ENCODE peak calls at places on chromosome 16, in four cellular contexts. Q, O, L and K are unnamed samples.

GRCh38 chr16:66717112-66717675 is 20.7 kb upstream of the CMTM4 start:
- DNase-seq in Q (no peak), O (no peak), L (peak; percentile 92), K (peak; percentile 77)

GRCh38 chr16:87570938-87571867 is 31.1 kb upstream of the JPH3 start:
- DNase-seq in Q (no peak), O (peak; percentile 77), L (peak; percentile 40), K (no peak)

GRCh38 chr16:27430923-27431484 is 29.0 kb downstream of the IL21R start:
- DNase-seq in Q (peak; percentile 75), O (no peak), L (peak; percentile 47), K (no peak)

GRCh38 chr16:14071576-14072271 is 605 bp downstream of the MRTFB start:
- DNase-seq in Q (no peak), O (no peak), L (no peak), K (no peak)

GRCh38 chr16:12896562-12896961 is 4.8 kb upstream of the SHISA9 start:
- DNase-seq in Q (peak; percentile 10), O (no peak), L (peak; percentile 52), K (peak; percentile 6)

GRCh38 chr16:1772362-1772907 is at the start of gene EME2:
- DNase-seq in Q (no peak), O (no peak), L (peak; percentile 33), K (no peak)

GRCh38 chr16:86962913-86963312 is 354.3 kb downstream of the C16orf95 start:
- DNase-seq in Q (no peak), O (no peak), L (no peak), K (no peak)

GRCh38 chr16:68229431-68230175 is 6.3 kb downstream of the ESRP2 start:
- DNase-seq in Q (no peak), O (peak; percentile 82), L (peak; percentile 65), K (peak; percentile 31)

GRCh38 chr16:2740476-2740875 is 12.0 kb upstream of the SRRM2 start:
- DNase-seq in Q (no peak), O (no peak), L (no peak), K (no peak)

GRCh38 chr16:67082891-67083290 is 26.9 kb upstream of the PHAF1 start:
- DNase-seq in Q (no peak), O (no peak), L (no peak), K (no peak)

GRCh38 chr16:4309833-4310266 is 6.0 kb upstream of the GLIS2 start:
- DNase-seq in Q (peak; percentile 50), O (peak; percentile 80), L (peak; percentile 64), K (no peak)

GRCh38 chr16:66414891-66415290 is 12.2 kb upstream of the BEAN1 start:
- DNase-seq in Q (no peak), O (no peak), L (peak; percentile 83), K (no peak)

GRCh38 chr16:31474173-31474714 is 2.3 kb downstream of the TGFB1I1 start:
- DNase-seq in Q (no peak), O (peak; percentile 49), L (peak; percentile 96), K (no peak)

GRCh38 chr16:13919330-13919682 is 648 bp upstream of the ERCC4 start:
- DNase-seq in Q (no peak), O (peak; percentile 67), L (peak; percentile 53), K (peak; percentile 20)

GRCh38 chr16:85523602-85524364 is 89.3 kb upstream of the GSE1 start:
- DNase-seq in Q (no peak), O (no peak), L (peak; percentile 18), K (no peak)

GRCh38 chr16:26709175-26709574 is 357.6 kb upstream of the C16orf82 start:
- DNase-seq in Q (no peak), O (no peak), L (no peak), K (no peak)

GRCh38 chr16:85665929-85666328 is 22.8 kb downstream of the GINS2 start:
- DNase-seq in Q (no peak), O (no peak), L (no peak), K (no peak)

GRCh38 chr16:17440131-17440530 is 30.6 kb downstream of the XYLT1 start:
- DNase-seq in Q (no peak), O (no peak), L (no peak), K (no peak)

GRCh38 chr16:13510425-13511151 is 409.4 kb upstream of the ERCC4 start:
- DNase-seq in Q (no peak), O (no peak), L (no peak), K (no peak)

GRCh38 chr16:743794-744500 is 3.1 kb upstream of the CIAO3 start:
- DNase-seq in Q (no peak), O (no peak), L (no peak), K (no peak)

GRCh38 chr16:21222495-21223337 is 10.8 kb upstream of the ANKS4B start:
- DNase-seq in Q (no peak), O (no peak), L (no peak), K (no peak)

GRCh38 chr16:25108054-25108453 is 3.5 kb upstream of the LCMT1 start:
- DNase-seq in Q (no peak), O (no peak), L (no peak), K (no peak)

GRCh38 chr16:57866529-57866918 is 64.2 kb upstream of the KIFC3 start:
- DNase-seq in Q (no peak), O (no peak), L (no peak), K (no peak)

GRCh38 chr16:3825103-3825502 is 55.4 kb downstream of the CREBBP start:
- DNase-seq in Q (no peak), O (peak; percentile 49), L (peak; percentile 51), K (no peak)

GRCh38 chr16:52861614-52862022 is 191.1 kb downstream of the CHD9NB start:
- DNase-seq in Q (no peak), O (no peak), L (peak; percentile 6), K (no peak)

GRCh38 chr16:67736858-67737257 is 17.7 kb upstream of the GFOD2 start:
- DNase-seq in Q (no peak), O (no peak), L (no peak), K (no peak)

DNA sequence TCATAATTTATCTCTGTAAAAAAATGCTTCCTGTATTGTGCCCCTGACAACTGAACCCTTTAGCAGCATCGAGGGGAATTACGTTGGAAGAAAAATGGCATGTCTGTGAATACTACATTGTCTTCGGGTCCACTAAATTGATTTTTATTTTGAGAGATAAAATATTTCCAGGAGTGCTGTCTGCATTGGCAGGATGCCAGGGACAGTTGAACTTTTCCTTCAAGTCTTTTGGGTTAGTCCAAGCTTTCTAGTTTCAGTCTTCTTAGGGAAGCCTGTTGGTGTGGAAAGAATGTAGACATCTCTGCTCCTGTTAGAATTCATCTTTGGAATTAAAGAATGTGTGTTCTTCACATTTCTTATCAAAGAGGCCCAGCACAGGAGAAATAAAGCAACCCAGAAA is 557.9 kb downstream of the TMEM114 start:
- DNase-seq in Q (no peak), O (no peak), L (no peak), K (no peak)
- H3K4me3 ChIP-seq in Q (no peak overlapping the region), O (no peak overlapping the region), L (no peak overlapping the region), K (no peak overlapping the region)

DNA sequence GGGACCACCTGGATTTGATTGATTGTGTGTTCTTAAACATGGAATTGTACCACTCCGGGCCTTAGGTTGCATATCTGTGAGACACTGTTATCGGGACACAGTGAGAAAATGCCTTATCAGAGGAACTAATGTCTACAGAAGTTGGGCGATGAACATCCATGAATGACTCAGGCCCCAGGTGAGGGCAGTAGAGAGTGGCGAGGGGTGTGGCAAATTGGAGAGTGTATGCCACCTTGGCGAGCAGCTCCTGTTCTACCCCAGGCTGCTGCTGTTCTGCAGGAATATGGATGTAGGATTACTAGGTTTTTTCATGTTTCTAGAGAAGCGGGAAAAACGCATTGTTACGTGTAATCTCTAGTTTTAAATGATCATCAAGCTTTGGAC is 38.8 kb downstream of the CLEC16A start:
- DNase-seq in Q (no peak), O (no peak), L (no peak), K (no peak)
- TF ChIP-seq CTCF in Q (peak; percentile 46), O (no peak), L (no peak), K (no peak)

DNA sequence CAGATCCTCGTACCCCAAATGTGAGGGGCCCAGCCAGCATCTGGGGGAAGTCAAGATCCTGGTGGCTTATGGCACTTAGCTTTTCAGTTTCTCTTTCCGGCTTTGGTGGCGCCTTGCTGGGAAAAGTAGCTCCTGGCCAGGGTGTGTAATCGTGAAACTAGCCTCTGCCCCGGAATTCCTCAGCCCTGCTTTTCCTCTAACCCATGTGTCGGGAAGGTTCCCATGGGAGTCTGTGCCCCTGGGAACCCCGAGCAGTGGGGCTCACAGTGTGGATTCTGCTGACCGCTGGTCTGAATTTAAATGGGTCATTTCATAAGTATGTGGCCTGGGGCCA is 3.3 kb upstream of the SOCS1 start:
- DNase-seq in Q (no peak), O (peak; percentile 30), L (no peak), K (no peak)
- H3K4me3 ChIP-seq in Q (no peak overlapping the region), O (no peak overlapping the region), L (no peak overlapping the region), K (no peak overlapping the region)

GRCh38 chr16:10383626-10384025 is 2.2 kb upstream of the ATF7IP2 start:
- DNase-seq in Q (no peak), O (no peak), L (no peak), K (no peak)
- TF ChIP-seq CTCF in Q (no peak), O (no peak), L (no peak), K (no peak)

GRCh38 chr16:77995843-77996455 is 26.4 kb upstream of the CLEC3A start:
- DNase-seq in Q (no peak), O (no peak), L (no peak), K (no peak)
- H3K4me3 ChIP-seq in Q (no peak overlapping the region), O (no peak overlapping the region), L (no peak overlapping the region), K (no peak overlapping the region)

DNA sequence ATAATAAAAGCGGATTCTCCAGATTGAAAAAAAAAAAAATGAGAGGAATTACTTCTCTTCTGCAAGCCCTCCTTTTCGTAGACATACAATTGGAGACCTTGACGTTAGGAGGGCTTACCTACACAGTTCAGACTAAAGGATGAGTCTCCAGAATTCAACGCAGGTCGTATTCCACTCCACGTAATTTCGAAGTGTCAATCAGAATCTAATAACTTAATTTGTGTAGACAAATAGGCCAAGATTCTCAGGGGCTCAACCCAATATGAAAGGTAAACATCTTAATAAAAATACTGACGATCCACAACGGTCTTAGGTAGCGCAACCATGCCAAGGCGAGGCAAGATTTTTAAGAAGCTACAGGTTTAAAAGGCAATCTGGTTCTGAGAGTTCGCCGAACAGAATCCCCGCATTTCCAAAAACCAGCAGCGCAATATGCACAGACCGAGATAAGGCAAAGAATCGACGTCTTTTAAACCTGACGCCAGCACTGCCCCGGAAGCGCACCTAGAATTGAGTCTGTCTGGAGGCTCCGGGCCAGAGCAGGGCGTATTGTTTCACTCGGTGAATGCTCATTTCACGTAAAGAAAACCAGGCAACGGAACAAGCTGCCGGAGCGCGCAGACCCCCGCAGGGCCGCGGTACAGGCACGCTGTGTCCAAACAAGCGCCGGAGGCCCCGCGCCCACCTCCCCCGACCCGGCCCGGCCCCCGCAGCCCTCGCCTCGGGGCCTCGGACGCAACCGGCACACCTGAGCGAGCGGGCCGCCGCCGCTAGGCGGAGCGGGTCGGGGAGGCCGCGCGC is 623 bp downstream of the MBTPS1 start:
- DNase-seq in Q (no peak), O (peak; percentile 59), L (peak; percentile 30), K (no peak)
- TF ChIP-seq CTCF in Q (peak; percentile 14), O (peak; percentile 24), L (no peak), K (no peak)

DNA sequence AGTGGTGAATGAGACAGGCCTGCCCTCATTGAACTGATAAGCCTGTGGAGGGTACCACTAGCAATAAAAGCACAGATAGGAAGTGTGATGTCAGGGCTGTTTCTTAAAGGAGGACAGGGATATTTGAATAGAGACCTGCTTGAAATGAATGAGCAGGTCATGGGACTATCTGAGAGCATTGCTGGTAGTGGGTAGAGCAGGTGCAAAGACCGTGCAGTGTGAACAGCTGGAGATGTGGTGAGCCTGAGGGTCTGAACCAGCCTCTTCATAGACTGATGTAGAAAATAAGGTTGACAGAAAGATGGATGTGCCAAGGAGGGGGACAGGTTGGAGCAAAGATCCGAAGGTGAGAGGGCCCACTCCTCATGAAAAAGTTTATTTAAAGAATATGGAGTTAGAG is 2.4 kb downstream of the NUP93 start:
- DNase-seq in Q (no peak), O (no peak), L (no peak), K (no peak)
- H3K4me3 ChIP-seq in Q (no peak overlapping the region), O (no peak overlapping the region), L (no peak overlapping the region), K (no peak overlapping the region)